ENCODE peak calls at places on chromosomes 4 and X, in five cellular contexts. W is G401; R is NCI-H1930; B is activated CD8-positive, alpha-beta memory T cell treated with anti-CD3 and anti-CD28 coated beads for 48 hours; C is stimulated activated CD4-positive, alpha-beta T cell treated with anti-CD3 and anti-CD28 coated beads, Interleukin-2, amount 100 ng/mL, for 24 hours. A is an unnamed sample.

GRCh38 chr4:2962614-2963184 is 507 bp downstream of the NOP14 start:
- DNase-seq in W (peak; percentile 64), R (no peak), B (no peak), C (no peak), A (no peak)

GRCh38 chrX:68631331-68631730 is 16.1 kb upstream of the STARD8 start:
- DNase-seq in W (no peak), R (no peak), B (no peak), C (no peak), A (no peak)

GRCh38 chr4:3041192-3042142 is 32.9 kb downstream of the HTT-AS start:
- DNase-seq in W (peak; percentile 59), R (no peak), B (peak; percentile 11), C (peak; percentile 42), A (peak; percentile 79)

GRCh38 chrX:46912098-46912672 is at the start of gene JADE3:
- DNase-seq in W (peak; percentile 64), R (peak; percentile 76), B (no peak), C (peak; percentile 42), A (peak; percentile 81)

GRCh38 chr4:116118216-116118615 is 967.2 kb downstream of the TRAM1L1 start:
- DNase-seq in W (no peak), R (no peak), B (no peak), C (no peak), A (no peak)

GRCh38 chr4:3252831-3253641 is 4.1 kb downstream of the MSANTD1 start:
- DNase-seq in W (no peak), R (no peak), B (no peak), C (no peak), A (peak; percentile 12)

GRCh38 chr4:25817059-25817681 is 45.6 kb downstream of the SEL1L3 start:
- DNase-seq in W (no peak), R (no peak), B (no peak), C (no peak), A (no peak)

GRCh38 chr4:74230902-74231499 is 73.1 kb downstream of the MTHFD2L start:
- DNase-seq in W (no peak), R (no peak), B (no peak), C (no peak), A (no peak)

GRCh38 chr4:169015237-169015636 is 5.2 kb upstream of the CBR4 start:
- DNase-seq in W (no peak), R (no peak), B (no peak), C (no peak), A (peak; percentile 66)

GRCh38 chr4:86376850-86377249 is 17.0 kb upstream of the MAPK10 start:
- DNase-seq in W (no peak), R (no peak), B (no peak), C (no peak), A (no peak)

GRCh38 chr4:31370866-31371465 is 650.8 kb downstream of the PCDH7 start:
- DNase-seq in W (peak; percentile 27), R (peak; percentile 12), B (no peak), C (no peak), A (no peak)

GRCh38 chr4:32560306-32560705 is 1840.1 kb downstream of the PCDH7 start:
- DNase-seq in W (no peak), R (no peak), B (no peak), C (no peak), A (no peak)

GRCh38 chrX:119758682-119759332 is 419 bp downstream of the SOWAHD start:
- DNase-seq in W (no peak), R (no peak), B (no peak), C (peak; percentile 45), A (no peak)

GRCh38 chrX:102950908-102951866 is 14.1 kb downstream of the RAB40AL start:
- DNase-seq in W (peak; percentile 46), R (no peak), B (peak; percentile 10), C (peak; percentile 66), A (peak; percentile 35)

GRCh38 chr4:182645511-182645910 is 271.7 kb downstream of the DCTD start:
- DNase-seq in W (no peak), R (no peak), B (no peak), C (no peak), A (no peak)

GRCh38 chr4:166460769-166461550 is 587.9 kb downstream of the TLL1 start:
- DNase-seq in W (no peak), R (no peak), B (no peak), C (no peak), A (no peak)

GRCh38 chr4:125313497-125313896 is 1.3 kb upstream of the FAT4 start:
- DNase-seq in W (peak; percentile 61), R (peak; percentile 60), B (no peak), C (no peak), A (no peak)

GRCh38 chr4:184448828-184449227 is 25.5 kb downstream of the IRF2 start:
- DNase-seq in W (peak; percentile 35), R (no peak), B (no peak), C (no peak), A (peak; percentile 49)

GRCh38 chrX:67781132-67781531 is 237.3 kb downstream of the AR start:
- DNase-seq in W (no peak), R (no peak), B (no peak), C (no peak), A (peak; percentile 19)

GRCh38 chr4:3204021-3204431 is 44.9 kb upstream of the MSANTD1 start:
- DNase-seq in W (no peak), R (no peak), B (no peak), C (no peak), A (peak; percentile 65)

GRCh38 chr4:73447701-73448100 is 11.7 kb downstream of the AFP start:
- DNase-seq in W (no peak), R (no peak), B (no peak), C (no peak), A (no peak)

GRCh38 chrX:154477891-154478477 is 1.1 kb downstream of the LAGE3 start:
- DNase-seq in W (no peak), R (no peak), B (no peak), C (no peak), A (no peak)

GRCh38 chr4:112083587-112084347 is 61.5 kb upstream of the FAM241A start:
- DNase-seq in W (no peak), R (no peak), B (no peak), C (no peak), A (no peak)

GRCh38 chrX:2848806-2849420 is 20.2 kb downstream of the GYG2 start:
- DNase-seq in W (no peak), R (no peak), B (no peak), C (no peak), A (no peak)

GRCh38 chrX:7085879-7086278 is 61.6 kb upstream of the STS start:
- DNase-seq in W (no peak), R (no peak), B (no peak), C (no peak), A (no peak)

GRCh38 chr4:76723373-76723772 is 174.6 kb downstream of the SOWAHB start:
- DNase-seq in W (no peak), R (no peak), B (no peak), C (no peak), A (no peak)

GRCh38 chr4:148214529-148215166 is 227.6 kb downstream of the NR3C2 start:
- DNase-seq in W (peak; percentile 73), R (no peak), B (no peak), C (no peak), A (peak; percentile 48)

GRCh38 chrX:68684291-68684918 is 36.9 kb downstream of the STARD8 start:
- DNase-seq in W (no peak), R (no peak), B (no peak), C (peak; percentile 33), A (peak; percentile 72)

GRCh38 chr4:56871357-56871993 is 36.2 kb upstream of the REST start:
- DNase-seq in W (no peak), R (peak; percentile 32), B (no peak), C (no peak), A (no peak)

GRCh38 chrX:133923113-133923512 is 62.3 kb downstream of the GPC3 start:
- DNase-seq in W (no peak), R (no peak), B (no peak), C (no peak), A (no peak)

GRCh38 chrX:9340619-9341304 is 124.1 kb upstream of the TBL1X start:
- DNase-seq in W (peak; percentile 60), R (no peak), B (no peak), C (no peak), A (peak; percentile 46)

GRCh38 chr4:995311-996026 is 2.3 kb upstream of the SLC26A1 start:
- DNase-seq in W (no peak), R (no peak), B (no peak), C (no peak), A (no peak)

GRCh38 chrX:115350696-115351408 is 61.3 kb downstream of the LUZP4 start:
- DNase-seq in W (no peak), R (no peak), B (no peak), C (no peak), A (no peak)

GRCh38 chrX:22024577-22024976 is 7.5 kb upstream of the PHEX start:
- DNase-seq in W (no peak), R (no peak), B (no peak), C (no peak), A (no peak)